ENCODE peak calls at places on chromosomes 4 and X, in four cellular contexts. One of them, this sample, is unnamed.

GRCh38 chr4:74262522-74262921 is 45.7 kb upstream of the EPGN start:
- DNase-seq in ovary: no peak
- DNase-seq in NCI-H1048: no peak
- DNase-seq in CD4-positive, alpha-beta T cell: no peak
- DNase-seq in this sample: peak; percentile 21

GRCh38 chr4:57146444-57146843 is 36.3 kb upstream of the IGFBP7 start:
- DNase-seq in CD4-positive, alpha-beta T cell: no peak
- DNase-seq in ovary: no peak
- DNase-seq in NCI-H1048: no peak
- DNase-seq in this sample: no peak

GRCh38 chr4:127521463-127521862 is 111.3 kb upstream of the INTU start:
- DNase-seq in ovary: no peak
- DNase-seq in NCI-H1048: no peak
- DNase-seq in CD4-positive, alpha-beta T cell: no peak
- DNase-seq in this sample: no peak

GRCh38 chr4:126766266-126766665 is 866.5 kb upstream of the INTU start:
- DNase-seq in ovary: no peak
- DNase-seq in NCI-H1048: no peak
- DNase-seq in CD4-positive, alpha-beta T cell: no peak
- DNase-seq in this sample: no peak

GRCh38 chr4:67603310-67604028 is 44.9 kb downstream of the STAP1 start:
- DNase-seq in NCI-H1048: no peak
- DNase-seq in ovary: no peak
- DNase-seq in CD4-positive, alpha-beta T cell: no peak
- DNase-seq in this sample: peak; percentile 83

GRCh38 chrX:3713225-3713936 is at the start of gene PRKX:
- DNase-seq in CD4-positive, alpha-beta T cell: peak; percentile 76
- DNase-seq in NCI-H1048: peak; percentile 9
- DNase-seq in ovary: peak; percentile 60
- DNase-seq in this sample: peak; percentile 62

GRCh38 chr4:153453455-153453854 is 12.7 kb upstream of the TMEM131L start:
- DNase-seq in NCI-H1048: no peak
- DNase-seq in ovary: no peak
- DNase-seq in CD4-positive, alpha-beta T cell: no peak
- DNase-seq in this sample: no peak

GRCh38 chr4:143559757-143560147 is 46.2 kb downstream of the SMARCA5 start:
- DNase-seq in NCI-H1048: no peak
- DNase-seq in ovary: peak; percentile 31
- DNase-seq in CD4-positive, alpha-beta T cell: no peak
- DNase-seq in this sample: no peak

GRCh38 chr4:78954048-78954666 is 14.9 kb upstream of the PAQR3 start:
- DNase-seq in NCI-H1048: no peak
- DNase-seq in CD4-positive, alpha-beta T cell: no peak
- DNase-seq in ovary: no peak
- DNase-seq in this sample: peak; percentile 22

GRCh38 chrX:149570668-149571067 is 16.6 kb downstream of the MAGEA9B start:
- DNase-seq in NCI-H1048: no peak
- DNase-seq in ovary: no peak
- DNase-seq in CD4-positive, alpha-beta T cell: no peak
- DNase-seq in this sample: peak; percentile 92

GRCh38 chrX:15985937-15986336 is 131.3 kb upstream of the AP1S2 start:
- DNase-seq in ovary: no peak
- DNase-seq in NCI-H1048: no peak
- DNase-seq in CD4-positive, alpha-beta T cell: no peak
- DNase-seq in this sample: peak; percentile 47

GRCh38 chr4:128452415-128452814 is 164.8 kb upstream of the PGRMC2 start:
- DNase-seq in NCI-H1048: no peak
- DNase-seq in CD4-positive, alpha-beta T cell: no peak
- DNase-seq in ovary: no peak
- DNase-seq in this sample: no peak

GRCh38 chr4:5609265-5610007 is 98.9 kb downstream of the EVC2 start:
- DNase-seq in ovary: no peak
- DNase-seq in NCI-H1048: no peak
- DNase-seq in CD4-positive, alpha-beta T cell: no peak
- DNase-seq in this sample: no peak

GRCh38 chrX:40145001-40145631 is 47.4 kb upstream of the BCOR start:
- DNase-seq in NCI-H1048: no peak
- DNase-seq in ovary: no peak
- DNase-seq in CD4-positive, alpha-beta T cell: no peak
- DNase-seq in this sample: peak; percentile 36

GRCh38 chr4:88689877-88690276 is 7.8 kb downstream of the NAP1L5 start:
- DNase-seq in CD4-positive, alpha-beta T cell: no peak
- DNase-seq in NCI-H1048: no peak
- DNase-seq in ovary: no peak
- DNase-seq in this sample: no peak

GRCh38 chr4:120922390-120923200 is at the start of gene PRDM5:
- DNase-seq in ovary: peak; percentile 89
- DNase-seq in CD4-positive, alpha-beta T cell: peak; percentile 15
- DNase-seq in NCI-H1048: no peak
- DNase-seq in this sample: peak; percentile 51

GRCh38 chr4:77169496-77169895 is 12.5 kb downstream of the CCNG2 start:
- DNase-seq in NCI-H1048: no peak
- DNase-seq in ovary: no peak
- DNase-seq in CD4-positive, alpha-beta T cell: no peak
- DNase-seq in this sample: no peak

GRCh38 chrX:16712116-16712824 is at the start of gene CTPS2:
- DNase-seq in CD4-positive, alpha-beta T cell: peak; percentile 32
- DNase-seq in ovary: peak; percentile 68
- DNase-seq in NCI-H1048: no peak
- DNase-seq in this sample: peak; percentile 54

This sample was measured in epithelial cell of esophagus.